ENCODE peak calls at places on chromosome X, in four cellular contexts. L is SK-N-SH, Q is HepG2, R is K562. X is an unnamed sample.

GRCh38 chrX:132426695-132427281 is 62.0 kb downstream of the MBNL3 start:
- DNase-seq in Q (no peak), R (no peak), L (no peak), X (no peak)

GRCh38 chrX:11423362-11423818 is 130.2 kb downstream of the AMELX start:
- DNase-seq in L (no peak), R (peak), Q (no peak), X (no peak)

GRCh38 chrX:53056292-53056691 is 7.7 kb downstream of the GPR173 start:
- DNase-seq in R (no peak), Q (no peak), L (no peak), X (no peak)

GRCh38 chrX:126770179-126770578 is 49.4 kb upstream of the PRR32 start:
- DNase-seq in R (peak), L (peak), Q (no peak), X (no peak)

GRCh38 chrX:8820910-8821527 is 19.8 kb upstream of the FAM9A start:
- DNase-seq in R (no peak), L (no peak), Q (no peak), X (peak)

GRCh38 chrX:46576458-46576857 is 2.9 kb downstream of the CHST7 start:
- DNase-seq in R (no peak), Q (no peak), L (no peak), X (no peak)

GRCh38 chrX:147958316-147958715 is 22.8 kb upstream of the FMR1NB start:
- DNase-seq in R (no peak), L (no peak), Q (no peak), X (no peak)

GRCh38 chrX:69285881-69286545 is 120.8 kb upstream of the PJA1 start:
- DNase-seq in R (peak), L (peak), Q (no peak), X (peak)

GRCh38 chrX:11188664-11189063 is 77.5 kb downstream of the HCCS start:
- DNase-seq in Q (no peak), L (no peak), R (no peak), X (no peak)

GRCh38 chrX:16114640-16115039 is 8.7 kb upstream of the GRPR start:
- DNase-seq in L (no peak), R (no peak), Q (no peak), X (no peak)

GRCh38 chrX:19991350-19991718 is 473 bp upstream of the BCLAF3 start:
- DNase-seq in Q (no peak), L (no peak), R (no peak), X (no peak)

GRCh38 chrX:149903889-149904748 is 23.1 kb downstream of the MAGEA8 start:
- DNase-seq in Q (peak), R (peak), L (no peak), X (no peak)

GRCh38 chrX:103640401-103641155 is 11.8 kb downstream of the TCEAL1 start:
- DNase-seq in L (no peak), R (no peak), Q (no peak), X (no peak)

GRCh38 chrX:139965421-139965820 is at the start of gene CXorf66:
- DNase-seq in R (no peak), L (no peak), Q (no peak), X (no peak)

GRCh38 chrX:79153348-79153747 is 8.9 kb downstream of the GPR174 start:
- DNase-seq in L (no peak), R (no peak), Q (no peak), X (no peak)

GRCh38 chrX:52923781-52924241 is 26.7 kb downstream of the FAM156B start:
- DNase-seq in L (no peak), Q (no peak), R (no peak), X (no peak)

GRCh38 chrX:41377624-41378023 is 43.7 kb downstream of the DDX3X start:
- DNase-seq in Q (no peak), R (no peak), L (no peak), X (no peak)

GRCh38 chrX:17007134-17007768 is 60.8 kb downstream of the REPS2 start:
- DNase-seq in Q (peak), L (peak), R (peak), X (peak)

GRCh38 chrX:1424452-1424851 is 28.3 kb downstream of the ASMTL start:
- DNase-seq in L (no peak), Q (no peak), R (no peak), X (no peak)

GRCh38 chrX:75061701-75062100 is 94.4 kb downstream of the ABCB7 start:
- DNase-seq in L (no peak), R (no peak), Q (no peak), X (no peak)

GRCh38 chrX:49060914-49061313 is 2.1 kb downstream of the CCDC120 start:
- DNase-seq in L (no peak), R (no peak), Q (no peak), X (no peak)

GRCh38 chrX:78106651-78106986 is 2.6 kb downstream of the PGK1 start:
- DNase-seq in L (no peak), R (no peak), Q (no peak), X (no peak)

GRCh38 chrX:155056877-155057792 is 13.8 kb downstream of the CMC4 start:
- DNase-seq in L (peak), R (peak), Q (peak), X (peak)

GRCh38 chrX:12563121-12563520 is 228.1 kb upstream of the PRPS2 start:
- DNase-seq in Q (no peak), R (no peak), L (no peak), X (no peak)

DNA sequence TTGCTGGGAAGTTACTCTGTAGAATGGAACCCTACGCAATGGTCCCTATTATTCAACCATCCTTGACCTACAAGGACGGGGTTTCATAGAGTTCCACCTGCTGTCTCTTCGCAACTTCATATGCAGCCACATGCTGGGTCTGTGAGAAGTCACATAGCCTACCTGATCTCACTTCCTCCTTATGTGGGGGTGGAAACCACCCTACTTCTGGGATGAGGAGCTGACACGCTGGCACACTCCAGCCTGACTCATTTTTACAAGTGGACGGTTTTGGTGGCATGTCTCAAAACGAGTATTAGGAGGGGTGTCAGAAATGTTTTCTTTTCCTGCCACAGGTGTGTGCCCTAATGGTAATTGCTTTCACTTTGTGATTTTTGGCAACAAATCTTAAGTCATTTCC is 36.8 kb upstream of the ARSD start:
- DNase-seq in L (no peak), Q (no peak), R (no peak), X (no peak)
- TF ChIP-seq USF2 in L (no peak), Q (no peak), R (no peak), X (no peak)

GRCh38 chrX:151505796-151506195 is 57.7 kb upstream of the PASD1 start:
- DNase-seq in R (peak), Q (peak), L (peak), X (peak)
- TF ChIP-seq CTCF in R (peak), Q (peak), L (peak), X (no peak)

GRCh38 chrX:40040686-40041461 is 56.9 kb downstream of the BCOR start:
- DNase-seq in R (no peak), L (no peak), Q (no peak), X (no peak)
- TF ChIP-seq FOXJ3 in R (no peak), L (no peak), Q (no peak), X (no peak)

GRCh38 chrX:133527415-133527814 is 112.1 kb upstream of the GPC4 start:
- DNase-seq in L (no peak), Q (no peak), R (no peak), X (no peak)

GRCh38 chrX:133523526-133523925 is 108.2 kb upstream of the GPC4 start:
- DNase-seq in L (no peak), R (no peak), Q (no peak), X (no peak)

GRCh38 chrX:133527825-133528224 is 112.5 kb upstream of the GPC4 start:
- DNase-seq in Q (no peak), R (no peak), L (no peak), X (no peak)

GRCh38 chrX:133523094-133523493 is 107.8 kb upstream of the GPC4 start:
- DNase-seq in L (no peak), R (no peak), Q (no peak), X (no peak)
- TF ChIP-seq USF2 in L (no peak), R (no peak), Q (no peak), X (no peak)

GRCh38 chrX:14533867-14534266 is 4.5 kb downstream of the GLRA2 start:
- DNase-seq in Q (no peak), R (no peak), L (no peak), X (no peak)

GRCh38 chrX:14529288-14529989 is at the start of gene GLRA2:
- DNase-seq in L (no peak), R (peak), Q (peak), X (peak)

GRCh38 chrX:14528629-14529287 is 578 bp upstream of the GLRA2 start:
- DNase-seq in Q (peak), R (peak), L (peak), X (peak)
- TF ChIP-seq CTCF in Q (peak), R (peak), L (peak), X (peak)

DNA sequence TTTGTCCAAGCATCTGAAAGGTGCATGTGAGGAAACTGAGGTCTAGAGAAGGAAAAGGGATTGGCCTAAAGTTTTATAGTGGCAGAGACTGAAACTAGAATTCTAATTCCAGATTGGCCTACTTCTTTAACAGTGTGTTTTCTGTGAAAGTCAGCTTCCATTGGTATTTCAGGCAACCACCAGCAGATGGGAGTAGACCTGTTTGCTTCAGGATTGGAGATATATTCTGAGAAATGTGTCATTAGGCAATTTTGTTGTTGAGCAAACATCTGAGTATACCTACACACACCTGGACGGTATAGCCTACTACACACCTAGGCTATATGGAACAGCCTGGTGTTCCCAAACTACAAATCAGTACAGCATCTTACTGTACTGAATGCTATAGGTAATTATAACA is 207.3 kb upstream of the RADX start:
- DNase-seq in Q (no peak), R (no peak), L (no peak), X (peak)
- TF ChIP-seq FOXJ3 in Q (no peak), R (no peak), L (no peak), X (no peak)